ENCODE peak calls at places on chromosomes 12 and 14, in six cellular contexts. T is LoVo; N is amniotic stem cell; W is activated CD4-positive, CD25-positive, alpha-beta regulatory T cell; D is effector memory CD4-positive, alpha-beta T cell; O is NCI-H748 treated with DMSO at 0.1 percent for 48 hours. K is an unnamed sample.

GRCh38 chr12:23536293-23536692 is 413.2 kb downstream of the SOX5 start:
- DNase-seq in N (no peak), T (no peak), O (no peak), D (no peak), W (no peak), K (no peak)

GRCh38 chr12:108594-108993 is 42.0 kb downstream of the IQSEC3 start:
- DNase-seq in W (no peak), D (no peak), O (no peak), T (no peak), N (no peak), K (no peak)

GRCh38 chr14:43765474-43765873 is 741.6 kb downstream of the FSCB start:
- DNase-seq in O (no peak), W (no peak), N (no peak), D (no peak), T (no peak), K (no peak)

GRCh38 chr12:33180921-33181320 is 258.7 kb downstream of the SYT10 start:
- DNase-seq in T (peak), D (no peak), N (no peak), W (no peak), O (no peak), K (no peak)

GRCh38 chr14:35114036-35114435 is 7.8 kb downstream of the PPP2R3C start:
- DNase-seq in T (no peak), W (no peak), N (peak), D (no peak), O (no peak), K (no peak)

GRCh38 chr12:117907108-117907689 is 61.6 kb downstream of the KSR2 start:
- DNase-seq in T (no peak), N (no peak), O (peak), D (no peak), W (no peak), K (no peak)

GRCh38 chr14:23114669-23115491 is 4.2 kb downstream of the CEBPE start:
- DNase-seq in W (no peak), T (peak), N (peak), D (no peak), O (no peak), K (no peak)

GRCh38 chr12:57838594-57839302 is 7.8 kb downstream of the CTDSP2 start:
- DNase-seq in O (no peak), D (no peak), T (no peak), N (no peak), W (no peak), K (no peak)

GRCh38 chr14:28756896-28757570 is 9.6 kb upstream of the FOXG1 start:
- DNase-seq in O (no peak), D (no peak), T (peak), N (no peak), W (no peak), K (no peak)

GRCh38 chr14:101839236-101839635 is 77.7 kb downstream of the PPP2R5C start:
- DNase-seq in T (no peak), W (no peak), D (no peak), N (no peak), O (no peak), K (no peak)

GRCh38 chr14:74616507-74616906 is 4.5 kb upstream of the LTBP2 start:
- DNase-seq in T (peak), W (no peak), D (no peak), N (peak), O (no peak), K (no peak)

GRCh38 chr12:27521066-27521465 is 2.9 kb upstream of the PPFIBP1 start:
- DNase-seq in W (no peak), T (no peak), D (no peak), N (no peak), O (no peak), K (no peak)

GRCh38 chr14:74324945-74325361 is 22.2 kb upstream of the ABCD4 start:
- DNase-seq in T (peak), N (peak), W (no peak), D (no peak), O (peak), K (no peak)

GRCh38 chr14:92655372-92655771 is 93.1 kb downstream of the LGMN start:
- DNase-seq in W (no peak), T (no peak), O (no peak), N (no peak), D (no peak), K (no peak)

GRCh38 chr14:58171090-58171489 is 19.1 kb upstream of the ARMH4 start:
- DNase-seq in D (peak), W (peak), O (peak), N (peak), T (peak), K (no peak)

GRCh38 chr12:131911251-131911650 is 16.8 kb downstream of the ULK1 start:
- DNase-seq in N (no peak), D (no peak), T (no peak), O (no peak), W (no peak), K (no peak)

GRCh38 chr12:51622564-51622963 is 31.5 kb downstream of the SCN8A start:
- DNase-seq in O (no peak), D (no peak), N (peak), W (no peak), T (no peak), K (no peak)

GRCh38 chr12:19992311-19992710 is 376.0 kb upstream of the PDE3A start:
- DNase-seq in O (no peak), N (no peak), D (no peak), T (peak), W (no peak), K (no peak)

GRCh38 chr12:87216436-87216835 is 812.8 kb downstream of the C12orf50 start:
- DNase-seq in D (no peak), T (no peak), O (no peak), N (no peak), W (no peak), K (no peak)